ENCODE peak calls at places on chromosomes 2 and 18, in four cellular contexts. G, R, A and D are unnamed samples.

GRCh38 chr2:168736636-168737424 is 65.6 kb upstream of the NOSTRIN start:
- DNase-seq in G (no peak), R (no peak), A (no peak), D (no peak)

GRCh38 chr18:11487390-11487789 is 122.0 kb upstream of the SLC35G4 start:
- DNase-seq in G (no peak), R (no peak), A (no peak), D (no peak)

GRCh38 chr2:176936410-176936809 is 276.2 kb upstream of the HNRNPA3 start:
- DNase-seq in G (no peak), R (no peak), A (no peak), D (no peak)

GRCh38 chr2:67840460-67841068 is 222.2 kb downstream of the C1D start:
- DNase-seq in G (peak; percentile 83), R (peak; percentile 32), A (peak; percentile 72), D (peak; percentile 90)

GRCh38 chr18:51077217-51077616 is 47.2 kb downstream of the SMAD4 start:
- DNase-seq in G (no peak), R (no peak), A (no peak), D (no peak)

GRCh38 chr2:41145066-41145465 is 693.2 kb upstream of the SLC8A1 start:
- DNase-seq in G (no peak), R (no peak), A (no peak), D (no peak)

GRCh38 chr2:95273911-95274290 is 348 bp upstream of the PROM2 start:
- DNase-seq in G (peak; percentile 61), R (no peak), A (no peak), D (no peak)

GRCh38 chr2:181457741-181458425 is 697 bp downstream of the ITGA4 start:
- DNase-seq in G (peak; percentile 71), R (no peak), A (no peak), D (peak; percentile 76)

GRCh38 chr2:154125900-154126299 is 254.2 kb downstream of the GALNT13 start:
- DNase-seq in G (no peak), R (no peak), A (no peak), D (no peak)

GRCh38 chr2:3982160-3982559 is 278.8 kb downstream of the DCDC2C start:
- DNase-seq in G (no peak), R (no peak), A (no peak), D (no peak)

GRCh38 chr2:3981446-3981845 is 278.1 kb downstream of the DCDC2C start:
- DNase-seq in G (no peak), R (no peak), A (no peak), D (no peak)

GRCh38 chr2:3986530-3987258 is 283.3 kb downstream of the DCDC2C start:
- DNase-seq in G (no peak), R (no peak), A (no peak), D (no peak)

DNA sequence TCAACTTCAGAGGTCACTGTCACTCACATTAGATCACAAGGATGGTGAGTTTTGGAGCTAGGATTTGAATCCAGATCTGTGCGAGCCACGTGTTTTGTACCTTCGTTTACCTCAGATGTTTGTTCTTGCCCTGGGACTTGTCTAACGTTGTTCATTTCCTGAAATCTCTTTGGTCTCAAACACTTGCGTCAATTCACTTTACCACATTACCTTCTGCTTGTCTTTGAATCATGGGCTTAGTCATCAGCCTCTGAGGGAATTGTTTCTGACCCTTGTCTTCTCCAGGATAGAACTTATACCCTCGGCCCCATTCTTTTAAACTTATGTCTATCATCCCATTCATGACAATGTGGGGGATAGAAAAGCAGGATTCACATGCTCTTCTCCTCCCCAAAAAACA is 282.7 kb downstream of the DCDC2C start:
- DNase-seq in G (no peak), R (no peak), A (peak; percentile 32), D (no peak)
- H3K4me1 ChIP-seq in G (no peaks in the 10 kb centered on the region), R (no peaks in the 10 kb centered on the region), A (no peaks in the 10 kb centered on the region), D (no peaks in the 10 kb centered on the region)

GRCh38 chr2:46971914-46972313 is 56.3 kb upstream of the MCFD2 start:
- DNase-seq in G (no peak), R (no peak), A (no peak), D (no peak)
- H3K4me1 ChIP-seq in G (peaks cover 41% of the 10 kb centered on the region), R (peaks cover 49% of the 10 kb centered on the region), A (peaks cover 64% of the 10 kb centered on the region), D (no peaks in the 10 kb centered on the region)

DNA sequence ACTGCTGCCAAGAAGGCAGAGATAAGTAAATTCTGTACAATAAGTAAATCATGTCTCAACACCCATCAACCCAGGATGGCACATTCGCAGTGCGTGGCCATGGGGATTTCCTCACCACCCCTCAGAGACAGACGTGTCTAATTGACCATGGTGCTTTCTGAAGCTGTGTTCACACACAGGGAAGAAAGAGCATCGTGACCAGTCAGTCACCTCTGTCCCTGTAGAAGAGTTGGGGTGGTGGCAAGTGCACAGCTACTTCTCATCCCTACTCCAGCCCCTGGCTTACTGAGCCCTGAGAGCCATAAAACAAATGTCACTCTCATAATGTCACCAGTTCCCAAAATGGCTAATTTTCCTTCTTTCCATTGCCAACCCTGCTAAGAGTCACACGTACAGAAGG is 31.3 kb upstream of the MLPH start:
- DNase-seq in G (no peak), R (no peak), A (no peak), D (no peak)
- H3K4me1 ChIP-seq in G (no peaks in the 10 kb centered on the region), R (peaks cover 30% of the 10 kb centered on the region), A (peaks cover 10% of the 10 kb centered on the region), D (no peaks in the 10 kb centered on the region)

DNA sequence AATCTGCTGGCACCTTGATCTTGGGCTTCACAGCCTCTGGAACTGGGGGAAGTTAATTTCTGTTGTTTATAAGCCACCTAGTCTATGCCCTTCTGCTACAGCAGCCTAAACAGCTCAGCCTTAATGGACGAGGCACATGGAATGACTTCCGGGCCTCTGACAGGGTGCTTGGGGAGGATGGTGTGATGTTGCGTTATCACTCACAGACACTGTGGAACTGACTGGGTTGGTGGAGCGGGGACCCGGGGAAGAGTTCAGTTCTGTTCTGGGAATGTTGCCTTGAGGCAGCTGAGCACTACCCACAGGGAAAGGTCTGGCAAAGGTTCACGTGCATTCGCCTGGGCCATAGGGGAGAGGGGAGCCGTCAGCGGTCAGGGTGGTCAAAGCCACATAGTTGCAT is 36.1 kb downstream of the LRRFIP1 start:
- DNase-seq in G (no peak), R (no peak), A (no peak), D (no peak)
- H3K4me1 ChIP-seq in G (peaks cover 17% of the 10 kb centered on the region), R (peaks cover 9% of the 10 kb centered on the region), A (no peaks in the 10 kb centered on the region), D (peaks cover 11% of the 10 kb centered on the region)